ENCODE peak calls at places on chromosomes 2 and 18, in eight cellular contexts. P is T-helper 2 cell treated with Interferon-gamma antibody and Interleukin-4, amounts not matched to agents 5 μg/mL and 100 μg/mL, for 36 hours; T is SHP77; Y is smooth muscle cell of the brain vasculature; D is AG09309; F is T1000; G is iPS-NIHi11; K is pancreas. H is an unnamed sample.

GRCh38 chr2:120005834-120006521 is 6.9 kb upstream of the EPB41L5 start:
- DNase-seq in P (no peak), T (no peak), Y (no peak), D (no peak), F (no peak), G (no peak), K (no peak), H (no peak)

GRCh38 chr2:42010743-42011298 is 37.0 kb upstream of the PKDCC start:
- DNase-seq in P (no peak), T (no peak), Y (no peak), D (no peak), F (no peak), G (no peak), K (no peak), H (no peak)

GRCh38 chr2:165874445-165875039 is 79.0 kb downstream of the TTC21B start:
- DNase-seq in P (no peak), T (peak), Y (peak), D (peak), F (no peak), G (peak), K (no peak), H (peak)

GRCh38 chr2:219171231-219171651 is 1.4 kb upstream of the SLC23A3 start:
- DNase-seq in P (no peak), T (peak), Y (no peak), D (peak), F (peak), G (peak), K (no peak), H (no peak)

GRCh38 chr2:67322361-67323001 is 74.7 kb upstream of the ETAA1 start:
- DNase-seq in P (no peak), T (peak), Y (no peak), D (no peak), F (no peak), G (peak), K (peak), H (no peak)

GRCh38 chr2:205716126-205716525 is 33.8 kb downstream of the NRP2 start:
- DNase-seq in P (peak), T (no peak), Y (no peak), D (no peak), F (no peak), G (peak), K (no peak), H (no peak)

GRCh38 chr2:173961346-173961705 is 3.8 kb downstream of the SP3 start:
- DNase-seq in P (no peak), T (no peak), Y (no peak), D (no peak), F (no peak), G (no peak), K (no peak), H (no peak)

GRCh38 chr2:200615247-200615646 is 29.4 kb downstream of the AOX1 start:
- DNase-seq in P (no peak), T (no peak), Y (no peak), D (no peak), F (no peak), G (no peak), K (no peak), H (no peak)

GRCh38 chr18:52236134-52236533 is 103.9 kb upstream of the DCC start:
- DNase-seq in P (no peak), T (no peak), Y (no peak), D (no peak), F (no peak), G (no peak), K (no peak), H (no peak)

GRCh38 chr2:26978061-26978596 is 7.7 kb downstream of the MAPRE3 start:
- DNase-seq in P (no peak), T (peak), Y (no peak), D (no peak), F (no peak), G (no peak), K (peak), H (peak)

GRCh38 chr2:118120001-118120400 is 31.7 kb downstream of the INSIG2 start:
- DNase-seq in P (no peak), T (no peak), Y (no peak), D (peak), F (no peak), G (no peak), K (no peak), H (no peak)

GRCh38 chr2:10906926-10907479 is 4.7 kb upstream of the KCNF1 start:
- DNase-seq in P (no peak), T (no peak), Y (no peak), D (no peak), F (no peak), G (no peak), K (no peak), H (peak)

GRCh38 chr2:19649107-19649506 is 252.7 kb downstream of the TTC32 start:
- DNase-seq in P (no peak), T (no peak), Y (no peak), D (no peak), F (no peak), G (no peak), K (no peak), H (no peak)

GRCh38 chr18:39058386-39059000 is 1492.9 kb upstream of the CELF4 start:
- DNase-seq in P (no peak), T (no peak), Y (no peak), D (no peak), F (no peak), G (no peak), K (no peak), H (no peak)

GRCh38 chr2:232525796-232526195 is at the start of gene CHRND:
- DNase-seq in P (no peak), T (peak), Y (no peak), D (no peak), F (no peak), G (peak), K (peak), H (peak)

GRCh38 chr2:67400560-67401464 is 3.7 kb downstream of the ETAA1 start:
- DNase-seq in P (no peak), T (no peak), Y (no peak), D (no peak), F (no peak), G (no peak), K (no peak), H (no peak)